ENCODE peak calls at places on chromosomes 12 and 14, in six cellular contexts. B is GM04503, J is head of caudate nucleus, A is NCI-H524 treated with DMSO at 0.1 percent for 48 hours, N is HCEC 1CT, S is PC-9. M is an unnamed sample.
A peak's percentile ranks its signal among the peaks of the same experiment; 100 is the strongest.

GRCh38 chr14:89378119-89378518 is 38.9 kb downstream of the FOXN3 start:
- DNase-seq in B (no peak), J (no peak), A (no peak), N (peak; percentile 31), S (no peak), M (no peak)

GRCh38 chr14:85273099-85273677 is 256.8 kb upstream of the FLRT2 start:
- DNase-seq in B (no peak), J (no peak), A (no peak), N (no peak), S (no peak), M (no peak)

GRCh38 chr12:71599213-71599612 is 64.4 kb downstream of the ZFC3H1 start:
- DNase-seq in B (no peak), J (no peak), A (no peak), N (no peak), S (no peak), M (no peak)

GRCh38 chr14:104680056-104680805 is 9.2 kb upstream of the INF2 start:
- DNase-seq in B (no peak), J (peak; percentile 66), A (no peak), N (peak; percentile 76), S (peak; percentile 62), M (peak; percentile 78)

GRCh38 chr12:128790221-128790620 is 33.5 kb downstream of the SLC15A4 start:
- DNase-seq in B (no peak), J (no peak), A (no peak), N (no peak), S (no peak), M (no peak)

GRCh38 chr14:89373185-89373584 is 43.8 kb downstream of the FOXN3 start:
- DNase-seq in B (no peak), J (no peak), A (no peak), N (no peak), S (no peak), M (no peak)

GRCh38 chr12:28132398-28132797 is 57.9 kb upstream of the CCDC91 start:
- DNase-seq in B (no peak), J (no peak), A (no peak), N (no peak), S (no peak), M (no peak)

GRCh38 chr14:65487783-65488578 is 75.5 kb downstream of the FUT8 start:
- DNase-seq in B (no peak), J (no peak), A (no peak), N (no peak), S (no peak), M (no peak)

GRCh38 chr14:104096751-104097700 is 11.5 kb downstream of the ASPG start:
- DNase-seq in B (no peak), J (no peak), A (peak; percentile 49), N (no peak), S (no peak), M (no peak)

GRCh38 chr12:104521731-104522130 is 65.0 kb downstream of the CHST11 start:
- DNase-seq in B (no peak), J (no peak), A (no peak), N (no peak), S (no peak), M (no peak)

GRCh38 chr12:52389313-52390207 is 4.1 kb upstream of the KRT84 start:
- DNase-seq in B (no peak), J (peak; percentile 64), A (no peak), N (no peak), S (no peak), M (no peak)

GRCh38 chr14:75877884-75878283 is 103.9 kb downstream of the TGFB3 start:
- DNase-seq in B (no peak), J (no peak), A (no peak), N (no peak), S (no peak), M (no peak)

M was measured in small intestine.